ENCODE peak calls at places on chromosomes 3 and 15, in five cellular contexts. One of them, this sample, is unnamed.

GRCh38 chr3:53044371-53045106 is 1.3 kb downstream of the SFMBT1 start:
- DNase-seq in adrenal gland: peak
- DNase-seq in pancreas: no peak
- DNase-seq in hepatocyte: peak
- DNase-seq in esophagus squamous epithelium: no peak
- DNase-seq in this sample: no peak

GRCh38 chr3:88149146-88149515 is 628 bp upstream of the C3orf38 start:
- DNase-seq in adrenal gland: no peak
- DNase-seq in pancreas: no peak
- DNase-seq in hepatocyte: no peak
- DNase-seq in esophagus squamous epithelium: no peak
- DNase-seq in this sample: no peak

GRCh38 chr3:66500575-66501482 is at the start of gene LRIG1:
- DNase-seq in adrenal gland: peak
- DNase-seq in pancreas: peak
- DNase-seq in hepatocyte: peak
- DNase-seq in esophagus squamous epithelium: peak
- DNase-seq in this sample: peak

GRCh38 chr3:128487813-128488635 is 5.0 kb downstream of the GATA2 start:
- DNase-seq in adrenal gland: peak
- DNase-seq in pancreas: peak
- DNase-seq in hepatocyte: peak
- DNase-seq in esophagus squamous epithelium: no peak
- DNase-seq in this sample: peak

GRCh38 chr15:75107509-75107904 is 84.1 kb downstream of the PPCDC start:
- DNase-seq in adrenal gland: no peak
- DNase-seq in pancreas: no peak
- DNase-seq in hepatocyte: no peak
- DNase-seq in esophagus squamous epithelium: no peak
- DNase-seq in this sample: no peak

GRCh38 chr3:141368062-141368924 is at the start of gene ZBTB38:
- DNase-seq in adrenal gland: peak
- DNase-seq in pancreas: peak
- DNase-seq in hepatocyte: peak
- DNase-seq in esophagus squamous epithelium: peak
- DNase-seq in this sample: peak

GRCh38 chr3:51434746-51435323 is 43.8 kb downstream of the RBM15B start:
- DNase-seq in adrenal gland: peak
- DNase-seq in pancreas: peak
- DNase-seq in hepatocyte: peak
- DNase-seq in esophagus squamous epithelium: no peak
- DNase-seq in this sample: peak

GRCh38 chr3:108946292-108947290 is 7.1 kb downstream of the GUCA1C start:
- DNase-seq in adrenal gland: no peak
- DNase-seq in pancreas: no peak
- DNase-seq in hepatocyte: no peak
- DNase-seq in esophagus squamous epithelium: no peak
- DNase-seq in this sample: no peak

GRCh38 chr15:64775551-64776401 is at the start of gene RBPMS2:
- DNase-seq in adrenal gland: peak
- DNase-seq in pancreas: peak
- DNase-seq in hepatocyte: peak
- DNase-seq in esophagus squamous epithelium: no peak
- DNase-seq in this sample: no peak

GRCh38 chr3:197599089-197599765 is 43.5 kb upstream of the BDH1 start:
- DNase-seq in adrenal gland: peak
- DNase-seq in pancreas: peak
- DNase-seq in hepatocyte: peak
- DNase-seq in esophagus squamous epithelium: no peak
- DNase-seq in this sample: peak

GRCh38 chr3:29764603-29765254 is 483.9 kb downstream of the RBMS3 start:
- DNase-seq in adrenal gland: peak
- DNase-seq in pancreas: peak
- DNase-seq in hepatocyte: peak
- DNase-seq in esophagus squamous epithelium: no peak
- DNase-seq in this sample: peak

GRCh38 chr15:31098953-31099740 is 2.4 kb downstream of the TRPM1 start:
- DNase-seq in adrenal gland: no peak
- DNase-seq in pancreas: no peak
- DNase-seq in hepatocyte: no peak
- DNase-seq in esophagus squamous epithelium: no peak
- DNase-seq in this sample: no peak

GRCh38 chr3:8341853-8342252 is 159.8 kb upstream of the LMCD1 start:
- DNase-seq in adrenal gland: no peak
- DNase-seq in pancreas: no peak
- DNase-seq in hepatocyte: no peak
- DNase-seq in esophagus squamous epithelium: no peak
- DNase-seq in this sample: no peak

GRCh38 chr15:22954798-22955543 is 25.2 kb downstream of the CYFIP1 start:
- DNase-seq in adrenal gland: no peak
- DNase-seq in pancreas: no peak
- DNase-seq in hepatocyte: no peak
- DNase-seq in esophagus squamous epithelium: no peak
- DNase-seq in this sample: no peak

GRCh38 chr3:121483290-121483689 is 62.5 kb downstream of the POLQ start:
- DNase-seq in adrenal gland: no peak
- DNase-seq in pancreas: no peak
- DNase-seq in hepatocyte: no peak
- DNase-seq in esophagus squamous epithelium: no peak
- DNase-seq in this sample: no peak

GRCh38 chr15:62847900-62848489 is 194.6 kb upstream of the TPM1 start:
- DNase-seq in adrenal gland: peak
- DNase-seq in pancreas: peak
- DNase-seq in hepatocyte: peak
- DNase-seq in esophagus squamous epithelium: no peak
- DNase-seq in this sample: no peak

GRCh38 chr3:85208650-85209049 is 249.9 kb downstream of the CADM2 start:
- DNase-seq in adrenal gland: no peak
- DNase-seq in pancreas: no peak
- DNase-seq in hepatocyte: no peak
- DNase-seq in esophagus squamous epithelium: no peak
- DNase-seq in this sample: no peak

GRCh38 chr3:67655364-67656121 is 1.1 kb upstream of the SUCLG2 start:
- DNase-seq in adrenal gland: no peak
- DNase-seq in pancreas: no peak
- DNase-seq in hepatocyte: no peak
- DNase-seq in esophagus squamous epithelium: no peak
- DNase-seq in this sample: no peak

GRCh38 chr15:87604857-87605446 is 651.6 kb downstream of the NTRK3 start:
- DNase-seq in adrenal gland: no peak
- DNase-seq in pancreas: no peak
- DNase-seq in hepatocyte: peak
- DNase-seq in esophagus squamous epithelium: no peak
- DNase-seq in this sample: no peak

GRCh38 chr3:49681543-49681942 is 7.4 kb downstream of the APEH start:
- DNase-seq in adrenal gland: no peak
- DNase-seq in pancreas: no peak
- DNase-seq in hepatocyte: no peak
- DNase-seq in esophagus squamous epithelium: no peak
- DNase-seq in this sample: no peak

GRCh38 chr15:52496776-52497470 is 31.8 kb downstream of the MYO5A start:
- DNase-seq in adrenal gland: peak
- DNase-seq in pancreas: no peak
- DNase-seq in hepatocyte: no peak
- DNase-seq in esophagus squamous epithelium: no peak
- DNase-seq in this sample: no peak

GRCh38 chr15:34318277-34319079 is 19.1 kb downstream of the SLC12A6 start:
- DNase-seq in adrenal gland: peak
- DNase-seq in pancreas: peak
- DNase-seq in hepatocyte: peak
- DNase-seq in esophagus squamous epithelium: no peak
- DNase-seq in this sample: no peak

GRCh38 chr3:191695815-191696153 is 234.8 kb downstream of the PYDC2 start:
- DNase-seq in adrenal gland: no peak
- DNase-seq in pancreas: no peak
- DNase-seq in hepatocyte: no peak
- DNase-seq in esophagus squamous epithelium: no peak
- DNase-seq in this sample: no peak

GRCh38 chr15:99114511-99115299 is 9.8 kb downstream of the SYNM start:
- DNase-seq in adrenal gland: no peak
- DNase-seq in pancreas: no peak
- DNase-seq in hepatocyte: no peak
- DNase-seq in esophagus squamous epithelium: no peak
- DNase-seq in this sample: no peak

GRCh38 chr15:44713006-44713966 is 2.0 kb downstream of the B2M start:
- DNase-seq in adrenal gland: no peak
- DNase-seq in pancreas: no peak
- DNase-seq in hepatocyte: no peak
- DNase-seq in esophagus squamous epithelium: no peak
- DNase-seq in this sample: no peak

GRCh38 chr15:101174152-101174920 is 77.5 kb downstream of the CHSY1 start:
- DNase-seq in adrenal gland: no peak
- DNase-seq in pancreas: no peak
- DNase-seq in hepatocyte: no peak
- DNase-seq in esophagus squamous epithelium: no peak
- DNase-seq in this sample: no peak

GRCh38 chr3:116050311-116050710 is 395.0 kb downstream of the LSAMP start:
- DNase-seq in adrenal gland: no peak
- DNase-seq in pancreas: no peak
- DNase-seq in hepatocyte: no peak
- DNase-seq in esophagus squamous epithelium: no peak
- DNase-seq in this sample: no peak

GRCh38 chr15:75403892-75404291 is 35.5 kb upstream of the MAN2C1 start:
- DNase-seq in adrenal gland: no peak
- DNase-seq in pancreas: no peak
- DNase-seq in hepatocyte: no peak
- DNase-seq in esophagus squamous epithelium: no peak
- DNase-seq in this sample: no peak

GRCh38 chr3:77141423-77141822 is 101.5 kb downstream of the ROBO2 start:
- DNase-seq in adrenal gland: no peak
- DNase-seq in pancreas: no peak
- DNase-seq in hepatocyte: no peak
- DNase-seq in esophagus squamous epithelium: no peak
- DNase-seq in this sample: no peak

GRCh38 chr15:22919171-22919570 is 61.0 kb downstream of the CYFIP1 start:
- DNase-seq in adrenal gland: no peak
- DNase-seq in pancreas: no peak
- DNase-seq in hepatocyte: no peak
- DNase-seq in esophagus squamous epithelium: no peak
- DNase-seq in this sample: no peak

GRCh38 chr15:90082140-90082713 is 20.0 kb downstream of the IDH2 start:
- DNase-seq in adrenal gland: no peak
- DNase-seq in pancreas: no peak
- DNase-seq in hepatocyte: no peak
- DNase-seq in esophagus squamous epithelium: no peak
- DNase-seq in this sample: no peak

GRCh38 chr3:190983875-190984274 is 121.4 kb upstream of the GMNC start:
- DNase-seq in adrenal gland: no peak
- DNase-seq in pancreas: no peak
- DNase-seq in hepatocyte: no peak
- DNase-seq in esophagus squamous epithelium: no peak
- DNase-seq in this sample: no peak

GRCh38 chr3:11991751-11992150 is 12.4 kb upstream of the SYN2 start:
- DNase-seq in adrenal gland: no peak
- DNase-seq in pancreas: no peak
- DNase-seq in hepatocyte: no peak
- DNase-seq in esophagus squamous epithelium: no peak
- DNase-seq in this sample: no peak

GRCh38 chr15:57920916-57921315 is 144.6 kb downstream of the ALDH1A2 start:
- DNase-seq in adrenal gland: no peak
- DNase-seq in pancreas: no peak
- DNase-seq in hepatocyte: no peak
- DNase-seq in esophagus squamous epithelium: no peak
- DNase-seq in this sample: no peak

GRCh38 chr15:74725241-74725774 is at the start of gene CYP1A1:
- DNase-seq in adrenal gland: peak
- DNase-seq in pancreas: peak
- DNase-seq in hepatocyte: peak
- DNase-seq in esophagus squamous epithelium: no peak
- DNase-seq in this sample: no peak

GRCh38 chr15:70835415-70835814 is 18.5 kb downstream of the LARP6 start:
- DNase-seq in adrenal gland: no peak
- DNase-seq in pancreas: no peak
- DNase-seq in hepatocyte: no peak
- DNase-seq in esophagus squamous epithelium: no peak
- DNase-seq in this sample: no peak

GRCh38 chr15:92068121-92068520 is 214.6 kb downstream of the SLCO3A1 start:
- DNase-seq in adrenal gland: no peak
- DNase-seq in pancreas: no peak
- DNase-seq in hepatocyte: no peak
- DNase-seq in esophagus squamous epithelium: no peak
- DNase-seq in this sample: no peak

DNA sequence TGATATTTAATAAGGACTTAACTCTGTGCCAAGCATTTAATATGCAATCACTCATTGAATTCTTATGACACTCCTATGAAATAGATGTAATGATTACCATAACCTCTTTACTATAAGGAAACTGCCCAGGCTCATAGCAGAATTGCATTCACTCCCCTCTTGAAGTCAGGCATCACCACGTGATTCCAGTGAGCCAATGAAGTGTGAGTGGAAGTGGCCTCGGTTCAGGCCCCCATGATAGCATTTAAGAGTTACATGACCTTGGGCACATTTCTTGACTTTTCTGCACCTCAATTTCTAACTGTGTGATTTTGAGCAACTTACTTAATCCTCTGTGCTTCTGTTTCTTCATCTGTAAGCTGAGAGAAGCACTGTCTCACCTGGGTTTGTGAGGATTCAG is 62.8 kb upstream of the CLDN18 start:
- DNase-seq in adrenal gland: no peak
- DNase-seq in pancreas: no peak
- DNase-seq in hepatocyte: no peak
- DNase-seq in esophagus squamous epithelium: no peak
- DNase-seq in this sample: no peak
- TF ChIP-seq CTCF in adrenal gland: no peak
- TF ChIP-seq CTCF in pancreas: no peak
- TF ChIP-seq CTCF in hepatocyte: no peak
- TF ChIP-seq CTCF in esophagus squamous epithelium: no peak
- TF ChIP-seq CTCF in this sample: no peak

GRCh38 chr3:170368921-170369320 is 11.4 kb downstream of the SKIL start:
- DNase-seq in adrenal gland: no peak
- DNase-seq in pancreas: no peak
- DNase-seq in hepatocyte: no peak
- DNase-seq in esophagus squamous epithelium: no peak
- DNase-seq in this sample: no peak
- TF ChIP-seq CTCF in adrenal gland: peak
- TF ChIP-seq CTCF in pancreas: no peak
- TF ChIP-seq CTCF in hepatocyte: peak
- TF ChIP-seq CTCF in esophagus squamous epithelium: no peak
- TF ChIP-seq CTCF in this sample: peak

GRCh38 chr3:124620600-124621063 is 109.6 kb upstream of the UMPS start:
- DNase-seq in adrenal gland: peak
- DNase-seq in pancreas: peak
- DNase-seq in hepatocyte: peak
- DNase-seq in esophagus squamous epithelium: no peak
- DNase-seq in this sample: no peak
- TF ChIP-seq CTCF in adrenal gland: peak
- TF ChIP-seq CTCF in pancreas: no peak
- TF ChIP-seq CTCF in hepatocyte: no peak
- TF ChIP-seq CTCF in esophagus squamous epithelium: no peak
- TF ChIP-seq CTCF in this sample: no peak

DNA sequence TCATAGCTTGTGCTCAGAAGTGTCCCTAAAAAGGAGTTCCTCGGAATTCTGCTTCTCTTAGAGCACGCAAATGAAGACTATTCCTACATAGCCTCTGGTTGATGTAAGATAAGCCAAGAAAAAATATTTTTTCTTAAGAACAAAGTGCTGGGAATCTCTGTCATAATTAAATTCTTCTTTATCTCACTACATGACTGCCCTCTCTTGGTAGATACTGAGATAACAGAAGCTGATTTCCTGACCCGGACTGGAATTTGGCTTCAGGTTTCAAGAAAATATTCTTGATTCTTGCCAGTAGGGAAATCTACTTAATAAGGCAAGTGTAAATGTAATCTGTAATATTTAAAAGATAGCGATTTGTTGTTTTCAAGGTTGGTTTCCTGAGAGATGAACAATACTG is 31.3 kb upstream of the SETMAR start:
- DNase-seq in adrenal gland: no peak
- DNase-seq in pancreas: no peak
- DNase-seq in hepatocyte: peak
- DNase-seq in esophagus squamous epithelium: no peak
- DNase-seq in this sample: peak
- TF ChIP-seq CTCF in adrenal gland: peak
- TF ChIP-seq CTCF in pancreas: no peak
- TF ChIP-seq CTCF in hepatocyte: peak
- TF ChIP-seq CTCF in esophagus squamous epithelium: peak
- TF ChIP-seq CTCF in this sample: peak